ENCODE peak calls at places on chromosomes 7 and 10, in six cellular contexts. One of them, this sample, is unnamed.

GRCh38 chr10:52642208-52642607 is 130.4 kb downstream of the MBL2 start:
- DNase-seq in uterus: no peak
- DNase-seq in G401: peak; percentile 64
- DNase-seq in HEK293T: no peak
- DNase-seq in mesendoderm: no peak
- DNase-seq in NCI-H1105 treated with DMSO at 0.1 percent for 48 hours: no peak
- DNase-seq in this sample: no peak

GRCh38 chr7:25777969-25778767 is 373.8 kb upstream of the NFE2L3 start:
- DNase-seq in uterus: no peak
- DNase-seq in G401: no peak
- DNase-seq in HEK293T: peak; percentile 21
- DNase-seq in mesendoderm: no peak
- DNase-seq in NCI-H1105 treated with DMSO at 0.1 percent for 48 hours: peak; percentile 99
- DNase-seq in this sample: no peak

GRCh38 chr7:134254311-134254710 is 62.4 kb downstream of the SLC35B4 start:
- DNase-seq in uterus: no peak
- DNase-seq in G401: peak; percentile 36
- DNase-seq in HEK293T: no peak
- DNase-seq in mesendoderm: peak; percentile 27
- DNase-seq in NCI-H1105 treated with DMSO at 0.1 percent for 48 hours: no peak
- DNase-seq in this sample: no peak

GRCh38 chr7:104938741-104939390 is 75.1 kb upstream of the KMT2E start:
- DNase-seq in uterus: no peak
- DNase-seq in G401: no peak
- DNase-seq in HEK293T: no peak
- DNase-seq in mesendoderm: no peak
- DNase-seq in NCI-H1105 treated with DMSO at 0.1 percent for 48 hours: no peak
- DNase-seq in this sample: no peak

GRCh38 chr7:155652156-155653124 is 8.0 kb downstream of the RBM33 start:
- DNase-seq in uterus: no peak
- DNase-seq in G401: no peak
- DNase-seq in HEK293T: no peak
- DNase-seq in mesendoderm: no peak
- DNase-seq in NCI-H1105 treated with DMSO at 0.1 percent for 48 hours: no peak
- DNase-seq in this sample: no peak

GRCh38 chr7:18489624-18490023 is 5.9 kb upstream of the HDAC9 start:
- DNase-seq in uterus: no peak
- DNase-seq in G401: no peak
- DNase-seq in HEK293T: no peak
- DNase-seq in mesendoderm: no peak
- DNase-seq in NCI-H1105 treated with DMSO at 0.1 percent for 48 hours: no peak
- DNase-seq in this sample: no peak

GRCh38 chr10:34967411-34967880 is 122.7 kb downstream of the CUL2 start:
- DNase-seq in uterus: peak; percentile 19
- DNase-seq in G401: peak; percentile 30
- DNase-seq in HEK293T: no peak
- DNase-seq in mesendoderm: no peak
- DNase-seq in NCI-H1105 treated with DMSO at 0.1 percent for 48 hours: no peak
- DNase-seq in this sample: no peak

GRCh38 chr10:94439275-94439861 is 37.0 kb downstream of the TBC1D12 start:
- DNase-seq in uterus: no peak
- DNase-seq in G401: peak; percentile 13
- DNase-seq in HEK293T: peak; percentile 19
- DNase-seq in mesendoderm: peak; percentile 40
- DNase-seq in NCI-H1105 treated with DMSO at 0.1 percent for 48 hours: no peak
- DNase-seq in this sample: no peak

GRCh38 chr7:131226116-131226562 is 101.5 kb upstream of the MKLN1 start:
- DNase-seq in uterus: no peak
- DNase-seq in G401: peak; percentile 20
- DNase-seq in HEK293T: no peak
- DNase-seq in mesendoderm: no peak
- DNase-seq in NCI-H1105 treated with DMSO at 0.1 percent for 48 hours: no peak
- DNase-seq in this sample: peak; percentile 72

GRCh38 chr7:152853236-152853635 is 93.7 kb downstream of the ACTR3B start:
- DNase-seq in uterus: no peak
- DNase-seq in G401: no peak
- DNase-seq in HEK293T: no peak
- DNase-seq in mesendoderm: no peak
- DNase-seq in NCI-H1105 treated with DMSO at 0.1 percent for 48 hours: no peak
- DNase-seq in this sample: no peak

GRCh38 chr10:46294641-46295230 is 7.9 kb downstream of the ANTXRL start:
- DNase-seq in uterus: no peak
- DNase-seq in G401: no peak
- DNase-seq in HEK293T: no peak
- DNase-seq in mesendoderm: no peak
- DNase-seq in NCI-H1105 treated with DMSO at 0.1 percent for 48 hours: no peak
- DNase-seq in this sample: no peak

GRCh38 chr10:125756196-125756595 is 19.4 kb downstream of the MMP21 start:
- DNase-seq in uterus: no peak
- DNase-seq in G401: no peak
- DNase-seq in HEK293T: no peak
- DNase-seq in mesendoderm: no peak
- DNase-seq in NCI-H1105 treated with DMSO at 0.1 percent for 48 hours: peak; percentile 12
- DNase-seq in this sample: no peak

GRCh38 chr7:134778941-134779740 is at the start of gene CALD1:
- DNase-seq in uterus: peak; percentile 93
- DNase-seq in G401: peak; percentile 83
- DNase-seq in HEK293T: peak; percentile 84
- DNase-seq in mesendoderm: peak; percentile 100
- DNase-seq in NCI-H1105 treated with DMSO at 0.1 percent for 48 hours: no peak
- DNase-seq in this sample: peak; percentile 98

GRCh38 chr7:131212114-131212513 is 115.6 kb upstream of the MKLN1 start:
- DNase-seq in uterus: no peak
- DNase-seq in G401: no peak
- DNase-seq in HEK293T: no peak
- DNase-seq in mesendoderm: peak; percentile 68
- DNase-seq in NCI-H1105 treated with DMSO at 0.1 percent for 48 hours: no peak
- DNase-seq in this sample: no peak